ENCODE peak calls at places on chromosomes 12 and 14, in four cellular contexts. N is HepG2, L is WTC11, W is K562. P is an unnamed sample.

GRCh38 chr12:7642876-7643309 is 22.8 kb downstream of the APOBEC1 start:
- DNase-seq in W (no peak), N (peak), L (peak), P (no peak)

GRCh38 chr14:53808042-53808441 is 148.6 kb downstream of the BMP4 start:
- DNase-seq in N (no peak), W (no peak), L (no peak), P (no peak)

GRCh38 chr14:103107941-103108748 is 13.6 kb downstream of the EXOC3L4 start:
- DNase-seq in W (peak), L (no peak), N (no peak), P (no peak)

GRCh38 chr12:95197636-95198035 is 19.6 kb downstream of the FGD6 start:
- DNase-seq in L (no peak), N (no peak), W (no peak), P (no peak)

GRCh38 chr12:64587447-64587846 is 22.8 kb upstream of the RASSF3 start:
- DNase-seq in W (no peak), N (no peak), L (no peak), P (no peak)

GRCh38 chr12:75814856-75815754 is 216.5 kb downstream of the PHLDA1 start:
- DNase-seq in N (no peak), L (no peak), W (no peak), P (no peak)

GRCh38 chr12:66684222-66684621 is 5.3 kb upstream of the GRIP1 start:
- DNase-seq in L (no peak), W (no peak), N (no peak), P (no peak)

GRCh38 chr14:72172597-72172996 is 240.4 kb downstream of the RGS6 start:
- DNase-seq in W (no peak), N (no peak), L (no peak), P (no peak)

GRCh38 chr14:96739511-96739910 is 57.7 kb upstream of the VRK1 start:
- DNase-seq in N (no peak), L (no peak), W (no peak), P (no peak)

GRCh38 chr14:88030079-88030478 is 25.1 kb downstream of the GPR65 start:
- DNase-seq in W (no peak), L (no peak), N (no peak), P (no peak)

GRCh38 chr14:23302290-23303225 is at the start of gene PPP1R3E:
- DNase-seq in W (peak), L (peak), N (peak), P (peak)

GRCh38 chr12:113241191-113242017 is 20.1 kb downstream of the TPCN1 start:
- DNase-seq in N (peak), L (no peak), W (no peak), P (no peak)

GRCh38 chr12:6183689-6184441 is 16.3 kb upstream of the CD9 start:
- DNase-seq in W (no peak), N (peak), L (no peak), P (no peak)
- TF ChIP-seq ELF4 in W (no peak), N (no peak), L (no peak), P (no peak)

GRCh38 chr12:105110851-105111250 is 3.3 kb downstream of the WASHC4 start:
- DNase-seq in L (no peak), N (no peak), W (no peak), P (no peak)
- TF ChIP-seq ELF4 in L (no peak), N (no peak), W (no peak), P (no peak)

GRCh38 chr12:24803406-24804245 is 145.3 kb downstream of the BCAT1 start:
- DNase-seq in N (no peak), W (no peak), L (no peak), P (no peak)
- TF ChIP-seq ELF4 in N (no peak), W (no peak), L (no peak), P (no peak)

GRCh38 chr12:58537278-58537677 is 383.0 kb downstream of the LRIG3 start:
- DNase-seq in L (no peak), W (no peak), N (peak), P (no peak)
- TF ChIP-seq ELF4 in L (no peak), W (no peak), N (no peak), P (no peak)

DNA sequence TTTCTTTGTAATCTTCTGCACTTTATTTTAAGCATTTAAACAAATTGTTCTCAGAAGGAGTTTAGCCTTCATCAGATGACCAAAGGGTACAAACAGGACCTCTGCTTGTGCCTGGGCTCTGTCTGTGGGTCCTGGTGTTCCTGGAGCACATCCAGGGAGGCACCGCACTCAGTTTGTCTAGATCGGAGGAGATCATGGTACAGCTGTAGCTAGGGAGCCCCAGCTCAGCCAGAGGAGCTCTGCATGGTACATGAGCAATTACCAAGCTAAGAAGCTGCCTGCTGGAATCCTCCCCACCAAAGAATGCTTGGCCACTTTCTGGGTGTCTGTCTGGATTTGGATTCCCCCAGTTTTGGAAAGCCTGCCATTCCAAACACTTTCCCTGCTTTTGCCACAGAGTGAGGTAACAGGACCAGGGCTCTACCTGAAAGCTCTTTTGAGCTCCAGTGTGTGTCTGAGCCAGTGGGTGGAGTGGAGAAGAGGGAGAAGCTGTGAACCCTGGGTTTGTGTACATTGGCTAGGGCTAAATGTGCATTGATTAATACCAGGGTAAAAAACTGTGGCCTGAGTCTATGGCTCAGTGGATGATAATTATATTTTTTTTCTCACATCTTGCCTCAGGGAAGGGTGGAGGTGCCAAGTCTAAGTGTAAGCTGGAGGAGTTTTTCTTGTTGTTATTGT is 163.6 kb upstream of the IGF1 start:
- DNase-seq in W (no peak), L (no peak), N (no peak), P (no peak)
- TF ChIP-seq ELF4 in W (no peak), L (no peak), N (no peak), P (no peak)

GRCh38 chr12:56127485-56127887 is 581 bp upstream of the ESYT1 start:
- DNase-seq in W (no peak), L (no peak), N (no peak), P (no peak)

GRCh38 chr12:56129210-56129691 is 1.2 kb downstream of the ESYT1 start:
- DNase-seq in W (peak), L (peak), N (no peak), P (peak)

GRCh38 chr12:56127888-56128668 is at the start of gene ESYT1:
- DNase-seq in L (peak), N (peak), W (peak), P (peak)

GRCh38 chr12:56126732-56127239 is 1.3 kb upstream of the ESYT1 start:
- DNase-seq in W (no peak), N (no peak), L (no peak), P (no peak)

GRCh38 chr12:56128669-56129209 is 672 bp downstream of the ESYT1 start:
- DNase-seq in L (no peak), W (peak), N (no peak), P (peak)
- TF ChIP-seq ELF4 in L (no peak), W (no peak), N (no peak), P (no peak)

P was measured in HEK293T.